ENCODE peak calls at places on chromosomes 4 and X, in nine cellular contexts. P is prostate gland, C is upper lobe of left lung, Z is K562, D is endothelial cell of umbilical vein, Y is suprapubic skin, L is stomach, H is esophagus muscularis mucosa, O is transverse colon. W is an unnamed sample.

GRCh38 chr4:36208884-36209473 is 35.3 kb downstream of the ARAP2 start:
- DNase-seq in Y (no peak), C (no peak), L (no peak), Z (no peak), D (no peak), P (no peak), O (peak; percentile 16), H (no peak), W (no peak)

GRCh38 chr4:53014368-53014767 is 152.3 kb downstream of the RASL11B start:
- DNase-seq in Y (no peak), H (no peak), O (no peak), D (no peak), C (no peak), L (no peak), Z (no peak), P (no peak), W (no peak)

GRCh38 chr4:186924723-186925122 is 201.1 kb upstream of the FAT1 start:
- DNase-seq in H (no peak), C (no peak), L (no peak), O (no peak), Y (no peak), Z (no peak), P (no peak), D (no peak), W (no peak)

GRCh38 chr4:147755567-147756295 is 23.8 kb downstream of the ARHGAP10 start:
- DNase-seq in Z (no peak), H (no peak), C (no peak), O (no peak), D (no peak), Y (no peak), P (no peak), L (no peak), W (no peak)

GRCh38 chr4:76896731-76897521 is 1.0 kb downstream of the SOWAHB start:
- DNase-seq in O (peak; percentile 58), Y (no peak), Z (no peak), C (peak; percentile 88), P (peak; percentile 45), L (peak; percentile 70), H (no peak), D (peak; percentile 35), W (no peak)

GRCh38 chrX:151902813-151903591 is 9.7 kb upstream of the MAGEA4 start:
- DNase-seq in Z (no peak), P (peak; percentile 4), C (no peak), D (peak; percentile 91), Y (no peak), H (no peak), L (no peak), O (peak; percentile 28), W (no peak)

GRCh38 chr4:74283614-74284013 is 24.7 kb upstream of the EPGN start:
- DNase-seq in P (peak; percentile 26), L (no peak), H (no peak), O (no peak), Z (no peak), D (no peak), Y (no peak), C (no peak), W (no peak)

GRCh38 chr4:617644-618330 is 7.6 kb upstream of the PDE6B start:
- DNase-seq in L (no peak), H (no peak), C (no peak), Y (peak; percentile 48), Z (no peak), O (no peak), D (no peak), P (no peak), W (no peak)

GRCh38 chrX:141760761-141761160 is 62.2 kb upstream of the SPANXD start:
- DNase-seq in H (no peak), C (no peak), P (no peak), Z (no peak), O (no peak), D (peak; percentile 1), Y (no peak), L (no peak), W (no peak)

GRCh38 chrX:154486052-154486395 is 391 bp downstream of the UBL4A start:
- DNase-seq in D (peak; percentile 2), H (no peak), P (no peak), L (peak; percentile 45), Z (no peak), O (peak; percentile 43), C (peak; percentile 86), Y (peak; percentile 70), W (no peak)

GRCh38 chr4:40954119-40954668 is 204.4 kb downstream of the NSUN7 start:
- DNase-seq in H (peak; percentile 62), L (no peak), Z (no peak), P (no peak), O (no peak), C (no peak), D (no peak), Y (no peak), W (no peak)

GRCh38 chr4:82422616-82423015 is 7.6 kb downstream of the HNRNPDL start:
- DNase-seq in D (no peak), P (no peak), C (no peak), L (no peak), O (no peak), H (no peak), Z (no peak), Y (no peak), W (no peak)

GRCh38 chr4:16626945-16627344 is 271.5 kb downstream of the LDB2 start:
- DNase-seq in P (no peak), C (no peak), D (peak; percentile 59), L (no peak), O (no peak), Y (peak; percentile 75), H (no peak), Z (no peak), W (no peak)

GRCh38 chr4:5524900-5525299 is 183.5 kb downstream of the EVC2 start:
- DNase-seq in O (no peak), P (no peak), D (peak; percentile 14), C (no peak), Z (no peak), L (no peak), H (peak; percentile 74), Y (no peak), W (no peak)

GRCh38 chrX:48794993-48795501 is 6.8 kb upstream of the HDAC6 start:
- DNase-seq in L (no peak), C (peak; percentile 54), O (no peak), D (no peak), P (no peak), Y (no peak), Z (peak; percentile 60), H (no peak), W (no peak)

GRCh38 chr4:88008624-88009235 is 1.3 kb downstream of the PKD2 start:
- DNase-seq in C (no peak), Z (no peak), O (no peak), Y (no peak), H (no peak), L (no peak), P (no peak), D (peak; percentile 78), W (no peak)

GRCh38 chr4:183105092-183105491 is 6.0 kb downstream of the WWC2 start:
- DNase-seq in Z (no peak), D (no peak), L (no peak), H (no peak), P (no peak), O (no peak), C (no peak), Y (no peak), W (no peak)

GRCh38 chrX:105211051-105211575 is 9.4 kb downstream of the TEX13A start:
- DNase-seq in Z (no peak), P (no peak), C (no peak), Y (no peak), O (no peak), L (no peak), H (no peak), D (no peak), W (no peak)

GRCh38 chr4:186826866-186827541 is 103.3 kb upstream of the FAT1 start:
- DNase-seq in L (no peak), Z (no peak), O (no peak), Y (no peak), H (no peak), C (peak; percentile 32), P (no peak), D (no peak), W (no peak)

GRCh38 chr4:165359501-165359900 is 19.3 kb upstream of the CPE start:
- DNase-seq in H (no peak), P (no peak), O (no peak), Y (no peak), C (no peak), Z (no peak), L (no peak), D (no peak), W (no peak)

GRCh38 chr4:143360838-143361237 is 24.2 kb downstream of the GAB1 start:
- DNase-seq in C (no peak), P (no peak), Z (no peak), O (no peak), Y (no peak), L (no peak), H (no peak), D (no peak), W (no peak)

GRCh38 chr4:87946766-87947165 is 28.7 kb upstream of the SPP1 start:
- DNase-seq in Y (no peak), Z (no peak), L (no peak), C (no peak), O (no peak), H (no peak), D (peak; percentile 19), P (no peak), W (no peak)

GRCh38 chr4:2931765-2932560 is 31.2 kb downstream of the NOP14 start:
- DNase-seq in Y (peak; percentile 74), O (peak; percentile 61), Z (no peak), H (no peak), L (peak; percentile 60), D (peak; percentile 42), C (peak; percentile 91), P (no peak), W (no peak)
- TF ChIP-seq POLR2AphosphoS5 in Y (no peak), O (peak; percentile 4), Z (no peak), H (peak; percentile 36), L (no peak), D (no peak), C (peak; percentile 62), P (no peak), W (peak; percentile 31)

DNA sequence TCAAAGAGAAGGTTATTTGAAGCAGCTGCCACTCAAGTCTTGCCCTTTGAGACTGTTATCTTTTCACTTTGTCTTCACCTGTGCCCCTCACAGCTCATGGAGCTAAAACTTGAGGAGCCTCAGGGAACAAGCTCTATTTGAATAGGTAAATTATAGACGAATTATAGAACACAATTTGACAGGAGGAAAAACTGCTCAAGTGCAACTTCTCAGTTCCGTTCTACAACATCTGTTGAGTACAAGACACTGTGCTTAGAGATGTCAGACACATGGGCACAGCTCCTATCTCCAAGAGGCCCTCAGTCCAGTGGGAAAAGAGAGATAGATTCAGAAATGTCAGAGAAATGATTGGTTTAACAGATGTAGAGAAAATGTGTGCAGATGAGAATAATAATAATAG is 5.1 kb downstream of the PPP1R2C start:
- DNase-seq in H (no peak), D (no peak), O (no peak), C (no peak), P (no peak), Y (no peak), Z (no peak), L (no peak), W (no peak)
- H3K9me3 ChIP-seq in H (no peaks in the 10 kb centered on the region), D (no peaks in the 10 kb centered on the region), O (no peaks in the 10 kb centered on the region), C (no peaks in the 10 kb centered on the region), P (no peaks in the 10 kb centered on the region), Y (no peaks in the 10 kb centered on the region), Z (no peaks in the 10 kb centered on the region), L (no peaks in the 10 kb centered on the region), W (no peaks in the 10 kb centered on the region)

GRCh38 chr4:54660145-54660535 is 2.4 kb downstream of the KIT start:
- DNase-seq in P (no peak), C (no peak), Z (no peak), D (no peak), Y (no peak), O (no peak), H (no peak), L (no peak), W (no peak)
- H3K4me3 ChIP-seq in P (no peak overlapping the region), C (no peak overlapping the region), Z (no peak overlapping the region), D (no peak overlapping the region), Y (peak overlapping the region; percentile 54), O (no peak overlapping the region), H (peak overlapping the region; percentile 60), L (no peak overlapping the region), W (peak overlapping the region; percentile 95)

GRCh38 chr4:26441110-26441509 is 49.2 kb downstream of the CCKAR start:
- DNase-seq in L (no peak), D (no peak), Z (no peak), O (no peak), Y (no peak), P (no peak), H (no peak), C (no peak), W (no peak)
- TF ChIP-seq POLR2AphosphoS5 in L (no peak), D (no peak), Z (no peak), O (no peak), Y (no peak), P (no peak), H (no peak), C (no peak), W (no peak)